ENCODE peak calls at places on chromosomes 1 and 21, in nine cellular contexts. One of them, this sample, is unnamed.

GRCh38 chr1:151159373-151159772 is 2.9 kb downstream of the TNFAIP8L2 start:
- DNase-seq in cardiac muscle cell: no peak
- DNase-seq in breast epithelium: no peak
- DNase-seq in foreskin fibroblast: no peak
- DNase-seq in OCI-LY7: no peak
- DNase-seq in adrenal gland: no peak
- DNase-seq in PC-3: no peak
- DNase-seq in endothelial cell of umbilical vein: no peak
- DNase-seq in transverse colon: no peak
- DNase-seq in this sample: no peak

GRCh38 chr1:18636762-18637552 is 6.3 kb downstream of the PAX7 start:
- DNase-seq in foreskin fibroblast: no peak
- DNase-seq in adrenal gland: no peak
- DNase-seq in endothelial cell of umbilical vein: no peak
- DNase-seq in OCI-LY7: no peak
- DNase-seq in PC-3: no peak
- DNase-seq in breast epithelium: no peak
- DNase-seq in transverse colon: no peak
- DNase-seq in cardiac muscle cell: no peak
- DNase-seq in this sample: no peak

GRCh38 chr1:47184771-47185677 is 4.8 kb downstream of the PDZK1IP1 start:
- DNase-seq in transverse colon: no peak
- DNase-seq in breast epithelium: no peak
- DNase-seq in PC-3: no peak
- DNase-seq in foreskin fibroblast: no peak
- DNase-seq in cardiac muscle cell: no peak
- DNase-seq in adrenal gland: no peak
- DNase-seq in OCI-LY7: no peak
- DNase-seq in endothelial cell of umbilical vein: no peak
- DNase-seq in this sample: no peak

GRCh38 chr1:11746795-11747487 is 11.0 kb downstream of the AGTRAP start:
- DNase-seq in cardiac muscle cell: no peak
- DNase-seq in OCI-LY7: no peak
- DNase-seq in transverse colon: no peak
- DNase-seq in foreskin fibroblast: no peak
- DNase-seq in breast epithelium: no peak
- DNase-seq in PC-3: no peak
- DNase-seq in endothelial cell of umbilical vein: no peak
- DNase-seq in adrenal gland: peak; percentile 70
- DNase-seq in this sample: no peak

GRCh38 chr1:229407206-229408026 is 26.5 kb downstream of the ACTA1 start:
- DNase-seq in adrenal gland: no peak
- DNase-seq in transverse colon: no peak
- DNase-seq in breast epithelium: no peak
- DNase-seq in foreskin fibroblast: peak; percentile 37
- DNase-seq in PC-3: no peak
- DNase-seq in cardiac muscle cell: no peak
- DNase-seq in endothelial cell of umbilical vein: no peak
- DNase-seq in OCI-LY7: no peak
- DNase-seq in this sample: no peak

GRCh38 chr1:51296379-51297357 is 33.7 kb downstream of the TTC39A start:
- DNase-seq in cardiac muscle cell: peak; percentile 85
- DNase-seq in OCI-LY7: peak; percentile 74
- DNase-seq in endothelial cell of umbilical vein: peak; percentile 80
- DNase-seq in PC-3: peak; percentile 93
- DNase-seq in transverse colon: peak; percentile 88
- DNase-seq in foreskin fibroblast: peak; percentile 88
- DNase-seq in breast epithelium: peak; percentile 76
- DNase-seq in adrenal gland: peak; percentile 83
- DNase-seq in this sample: peak; percentile 79

GRCh38 chr1:152752225-152752624 is 5.6 kb upstream of the KPRP start:
- DNase-seq in OCI-LY7: no peak
- DNase-seq in cardiac muscle cell: no peak
- DNase-seq in transverse colon: no peak
- DNase-seq in foreskin fibroblast: peak; percentile 72
- DNase-seq in breast epithelium: no peak
- DNase-seq in adrenal gland: no peak
- DNase-seq in PC-3: peak; percentile 89
- DNase-seq in endothelial cell of umbilical vein: no peak
- DNase-seq in this sample: peak; percentile 40

GRCh38 chr1:67347688-67348472 is 40.2 kb downstream of the IL12RB2 start:
- DNase-seq in OCI-LY7: peak; percentile 55
- DNase-seq in cardiac muscle cell: peak; percentile 64
- DNase-seq in foreskin fibroblast: peak; percentile 76
- DNase-seq in PC-3: peak; percentile 76
- DNase-seq in endothelial cell of umbilical vein: peak; percentile 57
- DNase-seq in breast epithelium: no peak
- DNase-seq in transverse colon: peak; percentile 12
- DNase-seq in adrenal gland: peak; percentile 36
- DNase-seq in this sample: peak; percentile 68

GRCh38 chr1:94321662-94322061 is 84.3 kb upstream of the ARHGAP29 start:
- DNase-seq in endothelial cell of umbilical vein: no peak
- DNase-seq in OCI-LY7: no peak
- DNase-seq in breast epithelium: no peak
- DNase-seq in transverse colon: no peak
- DNase-seq in cardiac muscle cell: no peak
- DNase-seq in PC-3: peak; percentile 94
- DNase-seq in adrenal gland: no peak
- DNase-seq in foreskin fibroblast: peak; percentile 82
- DNase-seq in this sample: no peak

GRCh38 chr1:215104283-215104682 is 21.7 kb downstream of the KCNK2 start:
- DNase-seq in transverse colon: no peak
- DNase-seq in endothelial cell of umbilical vein: no peak
- DNase-seq in foreskin fibroblast: peak; percentile 63
- DNase-seq in OCI-LY7: no peak
- DNase-seq in adrenal gland: peak; percentile 17
- DNase-seq in PC-3: peak; percentile 27
- DNase-seq in breast epithelium: no peak
- DNase-seq in cardiac muscle cell: no peak
- DNase-seq in this sample: no peak

GRCh38 chr21:45301521-45302081 is 13.9 kb upstream of the POFUT2 start:
- DNase-seq in PC-3: no peak
- DNase-seq in endothelial cell of umbilical vein: no peak
- DNase-seq in foreskin fibroblast: no peak
- DNase-seq in cardiac muscle cell: no peak
- DNase-seq in transverse colon: no peak
- DNase-seq in adrenal gland: no peak
- DNase-seq in OCI-LY7: no peak
- DNase-seq in breast epithelium: no peak
- DNase-seq in this sample: no peak

GRCh38 chr1:202688401-202688800 is 21.9 kb downstream of the SYT2 start:
- DNase-seq in transverse colon: no peak
- DNase-seq in adrenal gland: no peak
- DNase-seq in PC-3: peak; percentile 15
- DNase-seq in foreskin fibroblast: peak; percentile 34
- DNase-seq in endothelial cell of umbilical vein: no peak
- DNase-seq in breast epithelium: no peak
- DNase-seq in cardiac muscle cell: peak; percentile 25
- DNase-seq in OCI-LY7: no peak
- DNase-seq in this sample: peak; percentile 3

GRCh38 chr1:164767257-164768044 is 208.5 kb downstream of the PBX1 start:
- DNase-seq in PC-3: peak; percentile 90
- DNase-seq in adrenal gland: no peak
- DNase-seq in endothelial cell of umbilical vein: peak; percentile 22
- DNase-seq in cardiac muscle cell: peak; percentile 98
- DNase-seq in foreskin fibroblast: peak; percentile 92
- DNase-seq in OCI-LY7: no peak
- DNase-seq in transverse colon: no peak
- DNase-seq in breast epithelium: no peak
- DNase-seq in this sample: peak; percentile 99

GRCh38 chr1:232059726-232060360 is 433.3 kb downstream of the DISC1 start:
- DNase-seq in breast epithelium: no peak
- DNase-seq in foreskin fibroblast: no peak
- DNase-seq in adrenal gland: no peak
- DNase-seq in OCI-LY7: no peak
- DNase-seq in endothelial cell of umbilical vein: no peak
- DNase-seq in cardiac muscle cell: no peak
- DNase-seq in PC-3: no peak
- DNase-seq in transverse colon: peak; percentile 16
- DNase-seq in this sample: no peak

GRCh38 chr1:55140137-55140536 is 75.0 kb downstream of the USP24 start:
- DNase-seq in PC-3: no peak
- DNase-seq in adrenal gland: no peak
- DNase-seq in transverse colon: no peak
- DNase-seq in foreskin fibroblast: no peak
- DNase-seq in OCI-LY7: no peak
- DNase-seq in breast epithelium: no peak
- DNase-seq in endothelial cell of umbilical vein: no peak
- DNase-seq in cardiac muscle cell: peak; percentile 3
- DNase-seq in this sample: no peak

DNA sequence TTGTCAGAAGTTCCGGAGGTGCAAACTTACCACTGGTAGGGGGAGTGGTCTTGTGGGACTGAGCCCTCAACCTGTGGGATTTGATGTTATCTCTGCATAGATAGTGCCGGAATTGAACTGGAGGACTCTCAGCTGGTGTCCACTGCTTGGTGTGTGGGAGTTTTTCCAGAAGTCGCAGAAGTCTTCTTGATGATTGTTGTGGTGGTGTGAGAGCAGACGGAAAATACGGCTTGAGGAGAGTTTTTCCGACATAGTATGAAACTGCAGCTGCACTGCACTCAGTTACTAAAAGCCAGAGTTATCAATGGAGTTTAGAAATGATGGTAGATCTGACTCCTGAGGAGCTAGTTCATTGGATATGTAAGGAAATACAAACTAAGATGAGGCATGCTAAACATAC is 14.9 kb downstream of the RGS5 start:
- DNase-seq in PC-3: no peak
- DNase-seq in cardiac muscle cell: no peak
- DNase-seq in adrenal gland: no peak
- DNase-seq in OCI-LY7: no peak
- DNase-seq in transverse colon: no peak
- DNase-seq in breast epithelium: no peak
- DNase-seq in endothelial cell of umbilical vein: no peak
- DNase-seq in foreskin fibroblast: no peak
- DNase-seq in this sample: no peak
- H3K4me3 ChIP-seq in PC-3: no peak overlapping the region
- H3K4me3 ChIP-seq in cardiac muscle cell: no peak overlapping the region
- H3K4me3 ChIP-seq in adrenal gland: no peak overlapping the region
- H3K4me3 ChIP-seq in OCI-LY7: no peak overlapping the region
- H3K4me3 ChIP-seq in transverse colon: no peak overlapping the region
- H3K4me3 ChIP-seq in breast epithelium: no peak overlapping the region
- H3K4me3 ChIP-seq in endothelial cell of umbilical vein: no peak overlapping the region
- H3K4me3 ChIP-seq in foreskin fibroblast: no peak overlapping the region
- H3K4me3 ChIP-seq in this sample: no peak overlapping the region

GRCh38 chr1:87094238-87094637 is 179.8 kb downstream of the HS2ST1 start:
- DNase-seq in PC-3: no peak
- DNase-seq in OCI-LY7: no peak
- DNase-seq in foreskin fibroblast: no peak
- DNase-seq in transverse colon: no peak
- DNase-seq in adrenal gland: no peak
- DNase-seq in endothelial cell of umbilical vein: no peak
- DNase-seq in cardiac muscle cell: no peak
- DNase-seq in breast epithelium: no peak
- DNase-seq in this sample: no peak
- TF ChIP-seq CTCF in PC-3: no peak
- TF ChIP-seq CTCF in OCI-LY7: no peak
- TF ChIP-seq CTCF in foreskin fibroblast: no peak
- TF ChIP-seq CTCF in transverse colon: no peak
- TF ChIP-seq CTCF in adrenal gland: no peak
- TF ChIP-seq CTCF in endothelial cell of umbilical vein: no peak
- TF ChIP-seq CTCF in cardiac muscle cell: no peak
- TF ChIP-seq CTCF in breast epithelium: no peak
- TF ChIP-seq CTCF in this sample: no peak

GRCh38 chr1:28340221-28340974 is 11.6 kb downstream of the MED18 start:
- DNase-seq in OCI-LY7: no peak
- DNase-seq in transverse colon: no peak
- DNase-seq in adrenal gland: no peak
- DNase-seq in breast epithelium: no peak
- DNase-seq in endothelial cell of umbilical vein: no peak
- DNase-seq in foreskin fibroblast: no peak
- DNase-seq in PC-3: peak; percentile 50
- DNase-seq in cardiac muscle cell: no peak
- DNase-seq in this sample: no peak

GRCh38 chr1:28343405-28343804 is 14.6 kb downstream of the MED18 start:
- DNase-seq in PC-3: peak; percentile 74
- DNase-seq in transverse colon: no peak
- DNase-seq in foreskin fibroblast: peak; percentile 20
- DNase-seq in breast epithelium: no peak
- DNase-seq in cardiac muscle cell: no peak
- DNase-seq in endothelial cell of umbilical vein: no peak
- DNase-seq in adrenal gland: no peak
- DNase-seq in OCI-LY7: no peak
- DNase-seq in this sample: no peak

GRCh38 chr1:28341591-28341990 is 12.8 kb downstream of the MED18 start:
- DNase-seq in transverse colon: no peak
- DNase-seq in foreskin fibroblast: no peak
- DNase-seq in OCI-LY7: no peak
- DNase-seq in adrenal gland: no peak
- DNase-seq in PC-3: peak; percentile 78
- DNase-seq in endothelial cell of umbilical vein: no peak
- DNase-seq in breast epithelium: no peak
- DNase-seq in cardiac muscle cell: no peak
- DNase-seq in this sample: no peak

GRCh38 chr1:28338897-28339296 is 10.1 kb downstream of the MED18 start:
- DNase-seq in transverse colon: no peak
- DNase-seq in foreskin fibroblast: no peak
- DNase-seq in OCI-LY7: no peak
- DNase-seq in PC-3: no peak
- DNase-seq in endothelial cell of umbilical vein: no peak
- DNase-seq in cardiac muscle cell: no peak
- DNase-seq in breast epithelium: no peak
- DNase-seq in adrenal gland: no peak
- DNase-seq in this sample: no peak

DNA sequence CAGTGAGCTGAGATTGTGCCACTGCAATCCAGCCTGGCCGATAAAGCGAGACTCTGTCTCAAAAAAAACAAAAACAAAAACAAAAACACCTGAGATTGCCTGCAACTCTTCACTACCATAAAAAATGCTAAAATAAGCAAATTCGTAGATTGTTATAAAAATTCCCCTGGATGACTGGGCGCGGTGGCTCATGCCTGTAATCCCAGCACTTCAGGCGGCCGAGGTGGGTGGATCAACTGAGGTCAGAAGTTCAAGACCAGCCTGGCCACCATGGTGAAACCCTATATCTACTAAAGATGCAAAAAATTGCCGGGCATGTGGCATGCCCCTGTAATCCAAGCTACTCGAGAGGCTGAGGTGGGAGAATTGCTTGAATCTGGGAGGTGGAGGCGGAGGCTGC is 10.7 kb downstream of the MED18 start:
- DNase-seq in endothelial cell of umbilical vein: no peak
- DNase-seq in adrenal gland: no peak
- DNase-seq in OCI-LY7: no peak
- DNase-seq in cardiac muscle cell: no peak
- DNase-seq in transverse colon: no peak
- DNase-seq in foreskin fibroblast: no peak
- DNase-seq in breast epithelium: no peak
- DNase-seq in PC-3: no peak
- DNase-seq in this sample: no peak
- H3K4me3 ChIP-seq in endothelial cell of umbilical vein: no peak overlapping the region
- H3K4me3 ChIP-seq in adrenal gland: no peak overlapping the region
- H3K4me3 ChIP-seq in OCI-LY7: no peak overlapping the region
- H3K4me3 ChIP-seq in cardiac muscle cell: no peak overlapping the region
- H3K4me3 ChIP-seq in transverse colon: no peak overlapping the region
- H3K4me3 ChIP-seq in foreskin fibroblast: no peak overlapping the region
- H3K4me3 ChIP-seq in breast epithelium: no peak overlapping the region
- H3K4me3 ChIP-seq in PC-3: no peak overlapping the region
- H3K4me3 ChIP-seq in this sample: no peak overlapping the region

DNA sequence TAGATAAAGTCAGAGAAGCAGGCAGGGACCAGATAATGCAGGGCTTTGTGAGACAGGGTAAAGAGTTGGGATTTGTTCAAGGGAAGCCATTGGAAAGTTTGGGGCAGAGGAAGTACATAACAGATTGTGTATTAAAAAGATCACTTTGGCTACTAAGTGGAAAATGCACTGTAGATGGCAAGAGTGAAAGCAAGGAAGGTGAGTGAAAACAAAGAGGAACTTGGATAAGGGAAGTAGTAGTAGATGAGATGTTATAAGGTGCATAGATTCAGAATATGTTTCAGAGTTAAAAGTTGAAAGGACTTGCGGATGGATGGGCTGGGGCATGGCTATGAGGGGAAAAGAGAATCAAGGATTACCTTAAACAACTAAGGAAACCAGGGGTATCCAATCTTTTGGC is 17.4 kb downstream of the MRPL39 start:
- DNase-seq in PC-3: no peak
- DNase-seq in breast epithelium: no peak
- DNase-seq in endothelial cell of umbilical vein: no peak
- DNase-seq in adrenal gland: no peak
- DNase-seq in transverse colon: no peak
- DNase-seq in OCI-LY7: no peak
- DNase-seq in cardiac muscle cell: no peak
- DNase-seq in foreskin fibroblast: no peak
- DNase-seq in this sample: no peak
- TF ChIP-seq CTCF in PC-3: no peak
- TF ChIP-seq CTCF in breast epithelium: no peak
- TF ChIP-seq CTCF in endothelial cell of umbilical vein: no peak
- TF ChIP-seq CTCF in adrenal gland: no peak
- TF ChIP-seq CTCF in transverse colon: no peak
- TF ChIP-seq CTCF in OCI-LY7: no peak
- TF ChIP-seq CTCF in cardiac muscle cell: no peak
- TF ChIP-seq CTCF in foreskin fibroblast: no peak
- TF ChIP-seq CTCF in this sample: no peak